ENCODE peak calls at places on chromosome 12, in five cellular contexts. C is type B pancreatic cell, L is HS-27A, T is ascending aorta, M is uterus. G is an unnamed sample.

GRCh38 chr12:14995583-14996425 is 23.0 kb downstream of the PDE6H start:
- DNase-seq in M (no peak), C (no peak), T (no peak), L (peak; percentile 59), G (no peak)

GRCh38 chr12:122459211-122459610 is 36.7 kb upstream of the CLIP1 start:
- DNase-seq in C (no peak), L (no peak), M (no peak), T (peak; percentile 11), G (peak; percentile 18)

GRCh38 chr12:52207895-52208294 is 16.1 kb upstream of the KRT80 start:
- DNase-seq in M (peak; percentile 54), L (no peak), C (no peak), T (no peak), G (peak; percentile 90)

GRCh38 chr12:12975322-12976077 is 23.5 kb upstream of the GPRC5D start:
- DNase-seq in M (peak; percentile 27), T (peak; percentile 76), C (no peak), L (peak; percentile 57), G (no peak)

GRCh38 chr12:76153616-76154015 is 69.1 kb upstream of the NAP1L1 start:
- DNase-seq in M (no peak), T (no peak), C (no peak), L (no peak), G (no peak)

GRCh38 chr12:1634590-1635191 is 5.7 kb downstream of the WNT5B start:
- DNase-seq in T (peak; percentile 83), C (no peak), L (no peak), M (peak; percentile 71), G (no peak)

GRCh38 chr12:25958254-25959068 is at the start of gene RASSF8:
- DNase-seq in L (no peak), M (peak; percentile 72), T (peak; percentile 81), C (peak; percentile 81), G (peak; percentile 92)

GRCh38 chr12:54428050-54429013 is 9.3 kb upstream of the ITGA5 start:
- DNase-seq in T (peak; percentile 96), L (peak; percentile 76), C (no peak), M (peak; percentile 61), G (no peak)

GRCh38 chr12:26293612-26294011 is 98.2 kb downstream of the SSPN start:
- DNase-seq in T (no peak), M (no peak), C (no peak), L (no peak), G (no peak)

GRCh38 chr12:3550839-3551238 is 59.8 kb downstream of the PRMT8 start:
- DNase-seq in T (no peak), L (no peak), M (no peak), C (no peak), G (peak; percentile 73)

G was measured in mesenteric fat pad.